ENCODE peak calls at places on chromosomes 4 and X, in four cellular contexts. T is G401, A is cardiac septum, I is WTC11. C is an unnamed sample.

GRCh38 chrX:9147631-9148189 is 113.8 kb upstream of the FAM9B start:
- DNase-seq in T (no peak), A (no peak), I (peak), C (no peak)

GRCh38 chr4:179465131-179465797 is 2023.0 kb upstream of the AGA start:
- DNase-seq in T (no peak), A (no peak), I (peak), C (no peak)

GRCh38 chrX:49246541-49246940 is 11.3 kb downstream of the CCDC22 start:
- DNase-seq in T (no peak), A (no peak), I (no peak), C (no peak)

GRCh38 chr4:153247116-153247490 is 42.9 kb downstream of the TRIM2 start:
- DNase-seq in T (no peak), A (no peak), I (no peak), C (no peak)

GRCh38 chrX:17812763-17813162 is 48.3 kb downstream of the RAI2 start:
- DNase-seq in T (peak), A (no peak), I (no peak), C (no peak)

GRCh38 chr4:103757631-103758030 is 37.8 kb upstream of the TACR3 start:
- DNase-seq in T (no peak), A (no peak), I (no peak), C (no peak)

GRCh38 chrX:136823175-136823574 is 42.4 kb upstream of the ARHGEF6 start:
- DNase-seq in T (no peak), A (no peak), I (no peak), C (no peak)

GRCh38 chrX:39762266-39762841 is 335.4 kb downstream of the BCOR start:
- DNase-seq in T (no peak), A (no peak), I (no peak), C (no peak)

GRCh38 chrX:13793897-13794296 is 23.0 kb downstream of the GPM6B start:
- DNase-seq in T (no peak), A (no peak), I (no peak), C (no peak)

GRCh38 chr4:2256156-2256731 is 5.7 kb downstream of the MXD4 start:
- DNase-seq in T (no peak), A (no peak), I (no peak), C (peak)

GRCh38 chr4:13541176-13541604 is 3.1 kb downstream of the NKX3-2 start:
- DNase-seq in T (no peak), A (no peak), I (no peak), C (no peak)

GRCh38 chr4:165872443-165873297 is at the start of gene TLL1:
- DNase-seq in T (peak), A (no peak), I (peak), C (no peak)

GRCh38 chrX:17735396-17735795 is 1.9 kb upstream of the SCML1 start:
- DNase-seq in T (no peak), A (no peak), I (no peak), C (no peak)

GRCh38 chrX:103913356-103914020 is 48.9 kb upstream of the TMSB15B start:
- DNase-seq in T (no peak), A (no peak), I (peak), C (no peak)

GRCh38 chr4:2281575-2282343 is 19.9 kb upstream of the MXD4 start:
- DNase-seq in T (no peak), A (no peak), I (no peak), C (peak)

C was measured in psoas muscle.